ENCODE peak calls at places on chromosomes 13 and 19, in five cellular contexts. U is activated CD8-positive, alpha-beta T cell treated with anti-CD3 and anti-CD28 coated beads for 36 hours; J is tibial artery; C is SW480; A is heart right ventricle. R is an unnamed sample.

GRCh38 chr19:33214621-33215020 is 11.0 kb downstream of the SLC7A10 start:
- DNase-seq in U (no peak), J (no peak), C (peak), A (no peak), R (peak)

GRCh38 chr19:16091546-16092475 is 15.5 kb downstream of the TPM4 start:
- DNase-seq in U (no peak), J (no peak), C (no peak), A (no peak), R (no peak)

GRCh38 chr19:42042455-42043170 is 27.4 kb downstream of the GRIK5 start:
- DNase-seq in U (no peak), J (no peak), C (no peak), A (no peak), R (no peak)

GRCh38 chr19:45768644-45769053 is 403 bp downstream of the SIX5 start:
- DNase-seq in U (peak), J (no peak), C (no peak), A (no peak), R (no peak)

GRCh38 chr19:38869836-38870607 is 8.1 kb downstream of the RINL start:
- DNase-seq in U (peak), J (peak), C (peak), A (peak), R (peak)

GRCh38 chr13:99316657-99317244 is 9.6 kb upstream of the GPR183 start:
- DNase-seq in U (no peak), J (no peak), C (no peak), A (no peak), R (no peak)

GRCh38 chr13:45615501-45616101 is at the start of gene ERICH6B:
- DNase-seq in U (peak), J (no peak), C (no peak), A (no peak), R (no peak)

GRCh38 chr13:110434629-110435028 is 126.9 kb downstream of the RAB20 start:
- DNase-seq in U (no peak), J (no peak), C (no peak), A (no peak), R (no peak)

GRCh38 chr13:51728972-51729371 is 75.0 kb downstream of the DHRS12 start:
- DNase-seq in U (no peak), J (no peak), C (no peak), A (no peak), R (no peak)

GRCh38 chr13:113637262-113638160 is 20.5 kb downstream of the ATP4B start:
- DNase-seq in U (no peak), J (peak), C (no peak), A (no peak), R (no peak)